ENCODE peak calls at places on chromosomes 5 and 9, in four cellular contexts. T is lower leg skin, Z is heart left ventricle, S is adrenal gland. F is an unnamed sample.

GRCh38 chr9:130010151-130010988 is 32.6 kb downstream of the FNBP1 start:
- DNase-seq in T (no peak), Z (no peak), S (no peak), F (no peak)

GRCh38 chr5:159850192-159850573 is 66.1 kb upstream of the ADRA1B start:
- DNase-seq in T (no peak), Z (no peak), S (no peak), F (no peak)

GRCh38 chr9:132164604-132165362 is 2.9 kb downstream of the NTNG2 start:
- DNase-seq in T (no peak), Z (no peak), S (peak), F (no peak)

GRCh38 chr9:94479757-94480156 is 75.1 kb upstream of the PCAT7 start:
- DNase-seq in T (no peak), Z (no peak), S (no peak), F (no peak)

GRCh38 chr5:133870661-133871060 is 97.8 kb downstream of the C5orf15 start:
- DNase-seq in T (no peak), Z (no peak), S (no peak), F (no peak)

GRCh38 chr5:135399838-135400542 is 959 bp upstream of the MACROH2A1 start:
- DNase-seq in T (no peak), Z (no peak), S (no peak), F (no peak)

GRCh38 chr9:124513374-124513994 is 6.3 kb upstream of the NR5A1 start:
- DNase-seq in T (no peak), Z (peak), S (peak), F (peak)

GRCh38 chr5:92687793-92688467 is 893.1 kb downstream of the NR2F1-AS1 start:
- DNase-seq in T (no peak), Z (no peak), S (no peak), F (no peak)

GRCh38 chr5:140055152-140055551 is 12.1 kb upstream of the NRG2 start:
- DNase-seq in T (no peak), Z (no peak), S (no peak), F (no peak)

GRCh38 chr5:84227221-84227620 is 157.5 kb downstream of the EDIL3 start:
- DNase-seq in T (no peak), Z (no peak), S (no peak), F (no peak)

GRCh38 chr5:1536298-1537165 is 12.8 kb upstream of the LPCAT1 start:
- DNase-seq in T (peak), Z (peak), S (peak), F (no peak)

GRCh38 chr5:134026521-134027202 is 21.9 kb upstream of the VDAC1 start:
- DNase-seq in T (no peak), Z (peak), S (peak), F (peak)

GRCh38 chr9:107221321-107221720 is 61.8 kb upstream of the RAD23B start:
- DNase-seq in T (no peak), Z (no peak), S (no peak), F (no peak)

GRCh38 chr5:6814816-6815215 is 101.6 kb downstream of the TENT4A start:
- DNase-seq in T (peak), Z (no peak), S (no peak), F (no peak)

GRCh38 chr5:143065996-143066522 is 295.9 kb downstream of the ARHGAP26 start:
- DNase-seq in T (no peak), Z (no peak), S (no peak), F (no peak)

GRCh38 chr5:176868731-176869130 is 30.4 kb downstream of the HK3 start:
- DNase-seq in T (no peak), Z (no peak), S (no peak), F (no peak)

GRCh38 chr9:125409637-125410521 is 148.3 kb downstream of the GAPVD1 start:
- DNase-seq in T (no peak), Z (peak), S (no peak), F (peak)

GRCh38 chr5:132470596-132470995 is 20.0 kb downstream of the IRF1 start:
- DNase-seq in T (no peak), Z (no peak), S (no peak), F (no peak)

GRCh38 chr9:79222483-79222882 is 349.3 kb upstream of the TLE4 start:
- DNase-seq in T (no peak), Z (no peak), S (no peak), F (no peak)

GRCh38 chr9:79220666-79221065 is 351.1 kb upstream of the TLE4 start:
- DNase-seq in T (no peak), Z (no peak), S (no peak), F (no peak)

GRCh38 chr9:79215819-79216218 is 355.9 kb upstream of the TLE4 start:
- DNase-seq in T (no peak), Z (no peak), S (no peak), F (no peak)

GRCh38 chr9:79221084-79221483 is 350.7 kb upstream of the TLE4 start:
- DNase-seq in T (no peak), Z (no peak), S (no peak), F (no peak)

DNA sequence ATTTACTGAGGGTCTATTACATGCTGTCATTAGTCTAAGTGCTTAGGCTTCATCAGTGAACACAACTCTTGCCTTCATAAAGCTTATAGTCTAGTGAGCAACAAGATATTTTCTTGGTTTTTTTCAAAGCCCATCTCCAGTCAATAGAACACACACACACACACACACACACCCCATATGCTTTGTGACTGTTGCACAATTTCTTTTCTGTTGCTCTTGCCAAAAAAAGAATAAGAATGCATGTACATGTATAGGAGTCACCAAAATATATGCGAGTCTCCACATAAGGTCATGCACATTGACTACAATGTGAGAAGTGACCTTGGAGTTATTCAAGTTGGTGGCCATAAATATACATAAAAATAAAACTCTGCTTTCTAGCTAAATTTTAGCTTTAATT is 351.5 kb upstream of the TLE4 start:
- DNase-seq in T (no peak), Z (no peak), S (no peak), F (no peak)
- TF ChIP-seq POLR2A in T (no peak), Z (no peak), S (no peak), F (no peak)

DNA sequence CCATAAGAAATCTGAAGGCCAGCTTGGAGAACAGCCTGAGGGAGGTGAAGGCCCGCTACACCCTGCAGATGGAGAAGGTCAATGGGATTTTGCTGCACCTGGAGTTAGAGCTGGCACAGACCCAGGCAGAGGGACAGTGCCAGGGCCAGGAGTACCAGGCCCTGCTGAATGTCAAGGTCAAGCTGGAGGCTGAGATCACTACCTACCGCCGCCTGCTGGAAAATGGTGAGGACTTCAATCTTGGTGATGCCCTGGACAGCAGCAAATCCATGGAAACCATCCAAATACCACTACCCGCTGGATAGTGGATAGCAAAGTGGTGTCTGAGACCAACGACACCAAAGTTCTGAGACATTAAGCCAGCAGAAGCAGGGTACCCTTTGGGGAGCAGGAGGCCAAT is 100.5 kb upstream of the MAN2A1 start:
- DNase-seq in T (no peak), Z (no peak), S (no peak), F (no peak)
- TF ChIP-seq POLR2A in T (no peak), Z (no peak), S (no peak), F (no peak)

DNA sequence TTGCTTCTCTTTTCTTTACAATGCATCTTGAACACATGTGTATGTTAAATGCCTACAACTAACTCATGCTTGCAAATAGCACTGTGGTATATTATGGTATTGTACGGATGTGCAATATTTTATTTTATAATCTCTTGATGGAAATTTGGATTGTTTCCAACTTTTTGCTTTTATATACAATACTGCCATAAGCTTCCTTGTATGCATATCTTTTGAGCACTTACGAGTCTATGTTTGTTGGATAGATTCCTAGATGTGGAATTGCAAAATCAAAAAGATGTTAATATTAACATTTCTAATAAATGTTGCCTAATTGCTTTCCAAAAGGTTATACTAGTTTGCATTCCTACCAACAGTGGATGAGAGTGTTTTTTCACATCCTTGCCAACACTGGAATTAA is 3.4 kb upstream of the GALNT12 start:
- DNase-seq in T (no peak), Z (no peak), S (no peak), F (no peak)
- TF ChIP-seq POLR2A in T (no peak), Z (no peak), S (no peak), F (no peak)

DNA sequence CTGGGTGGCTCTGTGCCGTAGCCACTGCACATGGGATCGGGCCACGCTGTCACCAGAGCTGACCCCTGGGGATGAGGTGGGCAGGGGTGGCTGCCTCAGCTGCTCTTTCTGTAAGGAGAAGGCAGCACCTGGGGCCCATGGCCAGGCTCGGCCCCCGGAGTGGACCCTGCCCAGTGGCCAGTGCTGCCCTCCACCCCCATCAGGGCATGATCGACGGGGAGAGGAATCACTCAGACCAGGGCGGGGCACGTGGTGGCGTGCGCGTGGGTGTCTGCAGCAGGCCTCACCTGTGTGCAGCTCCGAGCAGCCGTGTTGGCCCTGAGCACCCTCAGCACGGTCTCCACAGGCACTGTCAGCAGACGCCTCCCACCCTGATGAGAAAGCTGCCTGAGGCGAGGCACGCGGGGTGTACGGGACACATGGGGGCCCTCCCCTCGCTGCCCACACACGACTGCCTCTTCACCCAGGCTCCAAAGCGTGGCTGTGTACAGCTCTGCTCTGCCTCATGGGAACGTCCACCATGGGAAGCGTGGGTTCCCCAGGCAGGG is 8.6 kb upstream of the CARD9 start:
- DNase-seq in T (no peak), Z (no peak), S (no peak), F (no peak)
- TF ChIP-seq POLR2A in T (no peak), Z (no peak), S (no peak), F (no peak)

GRCh38 chr9:135214054-135214640 is 126.7 kb downstream of the OLFM1 start:
- DNase-seq in T (no peak), Z (peak), S (no peak), F (no peak)

GRCh38 chr9:135214706-135215105 is 127.2 kb downstream of the OLFM1 start:
- DNase-seq in T (no peak), Z (peak), S (no peak), F (no peak)

GRCh38 chr9:135216666-135217431 is 129.4 kb downstream of the OLFM1 start:
- DNase-seq in T (no peak), Z (peak), S (no peak), F (no peak)

GRCh38 chr9:135216236-135216635 is 128.8 kb downstream of the OLFM1 start:
- DNase-seq in T (no peak), Z (peak), S (no peak), F (no peak)

GRCh38 chr9:135215571-135216161 is 128.2 kb downstream of the OLFM1 start:
- DNase-seq in T (no peak), Z (peak), S (no peak), F (no peak)
- TF ChIP-seq POLR2A in T (no peak), Z (no peak), S (no peak), F (no peak)

GRCh38 chr9:88835038-88835466 is 156.2 kb upstream of the S1PR3 start:
- DNase-seq in T (no peak), Z (no peak), S (no peak), F (no peak)

GRCh38 chr9:88835772-88836171 is 155.5 kb upstream of the S1PR3 start:
- DNase-seq in T (no peak), Z (no peak), S (no peak), F (no peak)

GRCh38 chr9:88833946-88834345 is 157.3 kb upstream of the S1PR3 start:
- DNase-seq in T (no peak), Z (no peak), S (no peak), F (no peak)

GRCh38 chr9:88831783-88832407 is 159.4 kb upstream of the S1PR3 start:
- DNase-seq in T (no peak), Z (no peak), S (no peak), F (no peak)

DNA sequence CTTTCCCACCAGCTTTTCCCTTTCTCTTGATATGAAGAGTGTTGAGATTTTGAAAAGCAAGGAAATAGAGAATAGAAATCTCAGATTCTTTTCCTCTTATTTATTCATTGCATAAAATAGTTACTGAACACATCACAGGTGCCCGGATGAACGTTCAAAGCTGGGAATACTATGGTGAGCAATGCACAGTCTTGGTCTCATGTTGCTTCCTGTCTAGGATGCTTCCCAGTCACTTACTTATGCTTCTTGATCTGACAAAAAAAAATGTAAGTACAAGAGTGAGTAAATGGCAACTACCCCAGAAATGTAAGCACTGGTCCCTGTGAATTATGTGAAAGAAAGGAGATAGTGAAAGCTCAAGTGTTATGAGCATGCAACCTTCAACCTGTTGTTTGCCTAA is 153.5 kb upstream of the S1PR3 start:
- DNase-seq in T (no peak), Z (no peak), S (no peak), F (no peak)
- TF ChIP-seq POLR2A in T (no peak), Z (no peak), S (no peak), F (no peak)

DNA sequence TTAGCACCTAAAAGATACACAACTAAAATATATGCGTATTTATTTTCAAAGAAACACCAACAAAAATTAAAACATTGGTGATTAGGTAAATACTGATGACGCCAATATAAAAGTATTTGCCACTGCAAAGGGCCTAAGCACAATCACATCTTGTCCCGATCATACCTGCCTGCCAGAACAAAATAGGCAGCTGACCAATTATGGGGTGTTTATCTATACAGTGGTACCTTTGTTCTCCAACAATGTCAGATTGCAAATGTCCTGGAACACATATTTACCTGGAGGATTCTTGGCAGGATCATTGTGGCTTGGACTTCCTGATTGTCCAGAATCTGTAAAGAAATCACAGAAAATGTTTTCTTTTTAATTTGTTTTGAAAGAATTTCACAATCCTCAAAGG is 134.5 kb downstream of the NFIB start:
- DNase-seq in T (no peak), Z (no peak), S (no peak), F (no peak)
- TF ChIP-seq POLR2A in T (no peak), Z (no peak), S (no peak), F (no peak)

GRCh38 chr5:56516936-56517521 is 283.9 kb upstream of the ANKRD55 start:
- DNase-seq in T (no peak), Z (peak), S (peak), F (peak)
- TF ChIP-seq POLR2A in T (no peak), Z (no peak), S (no peak), F (no peak)